ENCODE peak calls at places on chromosomes 1 and 21, in eight cellular contexts. M is Peyer's patch, L is IMR-90, H is adrenal gland, O is RWPE1, D is neural progenitor cell, X is aorta, I is heart right ventricle. Q is an unnamed sample.

GRCh38 chr1:206021008-206021795 is 2.5 kb downstream of the CTSE start:
- DNase-seq in M (no peak), L (no peak), H (no peak), O (no peak), D (no peak), X (no peak), I (no peak), Q (no peak)

GRCh38 chr21:41902946-41903345 is 23.8 kb upstream of the PRDM15 start:
- DNase-seq in M (no peak), L (no peak), H (no peak), O (no peak), D (no peak), X (no peak), I (no peak), Q (no peak)

GRCh38 chr1:72284398-72285073 is 2.2 kb upstream of the NEGR1 start:
- DNase-seq in M (peak), L (peak), H (peak), O (peak), D (peak), X (peak), I (peak), Q (peak)

GRCh38 chr1:225044258-225044657 is 114.8 kb downstream of the DNAH14 start:
- DNase-seq in M (no peak), L (no peak), H (no peak), O (no peak), D (no peak), X (no peak), I (no peak), Q (no peak)

GRCh38 chr1:42735056-42735455 is 5.0 kb downstream of the CLDN19 start:
- DNase-seq in M (no peak), L (no peak), H (no peak), O (no peak), D (no peak), X (no peak), I (no peak), Q (no peak)

GRCh38 chr21:45542667-45543370 is 579 bp upstream of the SLC19A1 start:
- DNase-seq in M (peak), L (no peak), H (peak), O (peak), D (no peak), X (peak), I (peak), Q (no peak)

GRCh38 chr21:41755258-41755933 is 11.5 kb downstream of the RIPK4 start:
- DNase-seq in M (no peak), L (no peak), H (no peak), O (no peak), D (no peak), X (peak), I (no peak), Q (no peak)

GRCh38 chr21:32172106-32172505 is 106.7 kb downstream of the MIS18A start:
- DNase-seq in M (no peak), L (no peak), H (no peak), O (no peak), D (no peak), X (no peak), I (no peak), Q (no peak)

GRCh38 chr1:39574646-39575045 is 1.9 kb downstream of the PABPC4 start:
- DNase-seq in M (peak), L (peak), H (peak), O (peak), D (no peak), X (no peak), I (no peak), Q (no peak)

GRCh38 chr1:212118167-212118871 is 82.8 kb downstream of the DTL start:
- DNase-seq in M (no peak), L (peak), H (no peak), O (no peak), D (no peak), X (no peak), I (no peak), Q (no peak)

GRCh38 chr1:25695991-25696330 is 79.4 kb downstream of the MAN1C1 start:
- DNase-seq in M (no peak), L (peak), H (no peak), O (peak), D (no peak), X (no peak), I (no peak), Q (peak)

GRCh38 chr21:35697321-35697808 is 363.0 kb downstream of the SETD4 start:
- DNase-seq in M (peak), L (peak), H (peak), O (no peak), D (no peak), X (peak), I (peak), Q (peak)

GRCh38 chr1:59928996-59929395 is 2.4 kb upstream of the CYP2J2 start:
- DNase-seq in M (no peak), L (no peak), H (no peak), O (no peak), D (no peak), X (no peak), I (no peak), Q (no peak)

GRCh38 chr1:41664861-41665640 is 180.6 kb upstream of the EDN2 start:
- DNase-seq in M (no peak), L (peak), H (no peak), O (peak), D (no peak), X (no peak), I (no peak), Q (no peak)

GRCh38 chr1:63073530-63074306 is 248.6 kb upstream of the FOXD3 start:
- DNase-seq in M (no peak), L (no peak), H (no peak), O (no peak), D (peak), X (no peak), I (no peak), Q (peak)

GRCh38 chr1:230986976-230987375 is 8.1 kb downstream of the ARV1 start:
- DNase-seq in M (peak), L (peak), H (peak), O (peak), D (no peak), X (no peak), I (no peak), Q (no peak)

GRCh38 chr1:241722984-241723383 is 70.9 kb downstream of the WDR64 start:
- DNase-seq in M (no peak), L (no peak), H (no peak), O (no peak), D (no peak), X (no peak), I (no peak), Q (no peak)

GRCh38 chr1:201503397-201504176 is 3.3 kb downstream of the CSRP1 start:
- DNase-seq in M (peak), L (peak), H (no peak), O (peak), D (peak), X (peak), I (peak), Q (no peak)

GRCh38 chr1:108000620-108001105 is 35.7 kb upstream of the VAV3 start:
- DNase-seq in M (peak), L (peak), H (peak), O (no peak), D (no peak), X (no peak), I (peak), Q (no peak)

GRCh38 chr1:235573880-235574279 is 69.6 kb upstream of the B3GALNT2 start:
- DNase-seq in M (no peak), L (no peak), H (no peak), O (no peak), D (no peak), X (no peak), I (no peak), Q (no peak)

GRCh38 chr1:88061106-88061829 is 622.8 kb upstream of the PKN2 start:
- DNase-seq in M (peak), L (peak), H (no peak), O (peak), D (peak), X (no peak), I (peak), Q (peak)

GRCh38 chr1:89719502-89720306 is 86.8 kb downstream of the LRRC8C start:
- DNase-seq in M (no peak), L (peak), H (no peak), O (no peak), D (peak), X (no peak), I (no peak), Q (no peak)

GRCh38 chr1:109509176-109510134 is at the start of gene AMIGO1:
- DNase-seq in M (peak), L (peak), H (no peak), O (peak), D (peak), X (peak), I (peak), Q (peak)

GRCh38 chr1:186033744-186034345 is 299.7 kb downstream of the HMCN1 start:
- DNase-seq in M (no peak), L (peak), H (no peak), O (peak), D (no peak), X (no peak), I (no peak), Q (no peak)

GRCh38 chr1:233656032-233656620 is 42.2 kb downstream of the KCNK1 start:
- DNase-seq in M (no peak), L (no peak), H (no peak), O (no peak), D (no peak), X (no peak), I (no peak), Q (no peak)

GRCh38 chr1:97004743-97005142 is 283.2 kb downstream of the PTBP2 start:
- DNase-seq in M (no peak), L (no peak), H (no peak), O (no peak), D (no peak), X (no peak), I (no peak), Q (no peak)

GRCh38 chr1:172356620-172357019 is 63.9 kb upstream of the C1orf105 start:
- DNase-seq in M (peak), L (peak), H (peak), O (no peak), D (no peak), X (no peak), I (no peak), Q (no peak)

GRCh38 chr21:45551316-45551715 is 9.1 kb upstream of the SLC19A1 start:
- DNase-seq in M (peak), L (peak), H (no peak), O (peak), D (no peak), X (peak), I (no peak), Q (no peak)

GRCh38 chr1:97934491-97934890 is 13.7 kb upstream of the DPYD start:
- DNase-seq in M (no peak), L (no peak), H (no peak), O (no peak), D (no peak), X (no peak), I (no peak), Q (no peak)

GRCh38 chr1:41360074-41361027 is 883 bp upstream of the FOXO6 start:
- DNase-seq in M (peak), L (no peak), H (peak), O (no peak), D (peak), X (peak), I (no peak), Q (no peak)

GRCh38 chr1:20250346-20250989 is 40.2 kb upstream of the VWA5B1 start:
- DNase-seq in M (peak), L (peak), H (no peak), O (no peak), D (no peak), X (no peak), I (peak), Q (no peak)

GRCh38 chr1:20252587-20252986 is 38.1 kb upstream of the VWA5B1 start:
- DNase-seq in M (no peak), L (no peak), H (no peak), O (no peak), D (no peak), X (no peak), I (no peak), Q (no peak)

GRCh38 chr1:20248954-20249612 is 41.6 kb upstream of the VWA5B1 start:
- DNase-seq in M (no peak), L (no peak), H (no peak), O (no peak), D (no peak), X (no peak), I (no peak), Q (no peak)
- H3K27ac ChIP-seq in M (peak), L (no peak), H (no peak), O (no peak), D (no peak), X (no peak), I (no peak), Q (no peak)

GRCh38 chr1:21097744-21098143 is 79.0 kb downstream of the EIF4G3 start:
- DNase-seq in M (no peak), L (no peak), H (no peak), O (no peak), D (no peak), X (no peak), I (no peak), Q (no peak)
- H3K27ac ChIP-seq in M (no peak), L (no peak), H (no peak), O (no peak), D (no peak), X (no peak), I (no peak), Q (no peak)

GRCh38 chr1:156668801-156669637 is 8.2 kb downstream of the NES start:
- DNase-seq in M (no peak), L (no peak), H (no peak), O (no peak), D (peak), X (no peak), I (no peak), Q (no peak)
- H3K27ac ChIP-seq in M (peak), L (no peak), H (peak), O (no peak), D (peak), X (no peak), I (peak), Q (no peak)

GRCh38 chr1:161068306-161069200 is 1.1 kb downstream of the ARHGAP30 start:
- DNase-seq in M (peak), L (no peak), H (no peak), O (no peak), D (no peak), X (peak), I (peak), Q (peak)
- H3K27ac ChIP-seq in M (peak), L (no peak), H (peak), O (no peak), D (no peak), X (no peak), I (no peak), Q (peak)

GRCh38 chr1:101410048-101410878 is 173.4 kb downstream of the S1PR1 start:
- DNase-seq in M (no peak), L (no peak), H (no peak), O (no peak), D (no peak), X (no peak), I (no peak), Q (no peak)

GRCh38 chr1:101406271-101406670 is 169.5 kb downstream of the S1PR1 start:
- DNase-seq in M (no peak), L (no peak), H (no peak), O (no peak), D (no peak), X (no peak), I (no peak), Q (no peak)

GRCh38 chr1:101407505-101408211 is 170.8 kb downstream of the S1PR1 start:
- DNase-seq in M (peak), L (no peak), H (no peak), O (no peak), D (no peak), X (no peak), I (no peak), Q (no peak)

GRCh38 chr1:101408212-101409042 is 171.6 kb downstream of the S1PR1 start:
- DNase-seq in M (no peak), L (no peak), H (no peak), O (no peak), D (no peak), X (no peak), I (no peak), Q (no peak)

DNA sequence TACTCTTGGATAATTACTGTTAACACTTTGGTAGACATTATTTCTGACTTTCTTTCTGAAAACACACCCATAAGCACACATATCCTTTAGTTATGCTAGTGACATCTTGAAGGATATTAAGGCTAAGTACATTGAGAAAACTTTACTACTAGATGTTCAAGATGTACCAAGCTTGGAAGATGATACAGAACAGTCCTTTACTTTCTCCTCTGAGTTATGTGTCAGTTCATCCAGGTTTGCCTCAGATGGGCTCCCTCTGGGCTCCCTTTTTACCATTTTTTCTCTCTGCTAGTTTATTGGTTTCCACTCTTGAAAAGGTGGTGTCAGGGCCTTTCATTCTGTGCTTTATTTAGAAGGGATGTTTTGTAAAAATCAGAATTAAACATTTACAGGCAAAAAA is 172.3 kb downstream of the S1PR1 start:
- DNase-seq in M (no peak), L (no peak), H (no peak), O (no peak), D (no peak), X (no peak), I (no peak), Q (no peak)
- H3K27ac ChIP-seq in M (no peak), L (no peak), H (no peak), O (no peak), D (no peak), X (no peak), I (no peak), Q (no peak)

GRCh38 chr21:29431680-29432079 is 133.0 kb downstream of the BACH1 start:
- DNase-seq in M (no peak), L (no peak), H (no peak), O (no peak), D (no peak), X (no peak), I (no peak), Q (no peak)

GRCh38 chr21:29434081-29434480 is 135.4 kb downstream of the BACH1 start:
- DNase-seq in M (no peak), L (no peak), H (no peak), O (no peak), D (no peak), X (no peak), I (no peak), Q (no peak)

GRCh38 chr21:29433366-29434059 is 134.8 kb downstream of the BACH1 start:
- DNase-seq in M (no peak), L (peak), H (no peak), O (no peak), D (no peak), X (no peak), I (no peak), Q (no peak)

GRCh38 chr21:29436650-29437049 is 137.9 kb downstream of the BACH1 start:
- DNase-seq in M (no peak), L (no peak), H (no peak), O (no peak), D (no peak), X (no peak), I (no peak), Q (no peak)

GRCh38 chr21:29436143-29436542 is 137.4 kb downstream of the BACH1 start:
- DNase-seq in M (no peak), L (no peak), H (no peak), O (no peak), D (no peak), X (no peak), I (peak), Q (no peak)
- H3K27ac ChIP-seq in M (no peak), L (no peak), H (no peak), O (no peak), D (no peak), X (no peak), I (no peak), Q (no peak)